ENCODE peak calls at places on chromosome 7, in seven cellular contexts. H, F, K, X, Z, E and C are unnamed samples.

GRCh38 chr7:157474685-157475084 is 137.9 kb downstream of the DNAJB6 start:
- DNase-seq in Z (no peak), H (no peak), E (peak), F (no peak), X (no peak), K (peak), C (peak)

GRCh38 chr7:127968547-127968946 is 62.7 kb downstream of the LRRC4 start:
- DNase-seq in Z (no peak), F (no peak), K (no peak), X (no peak), E (no peak), H (no peak), C (no peak)

GRCh38 chr7:131076032-131076431 is 251.6 kb upstream of the MKLN1 start:
- DNase-seq in H (peak), K (no peak), X (no peak), Z (no peak), F (no peak), E (no peak), C (no peak)

GRCh38 chr7:89839329-89839728 is 314.9 kb upstream of the STEAP1 start:
- DNase-seq in E (no peak), X (no peak), Z (no peak), K (no peak), H (no peak), F (no peak), C (no peak)

GRCh38 chr7:89914673-89915072 is 239.6 kb upstream of the STEAP1 start:
- DNase-seq in H (no peak), K (no peak), Z (no peak), X (no peak), F (no peak), E (no peak), C (peak)

GRCh38 chr7:151518781-151519044 is 982 bp downstream of the RHEB start:
- DNase-seq in X (peak), Z (no peak), E (no peak), H (no peak), K (no peak), F (no peak), C (peak)

GRCh38 chr7:47318395-47319182 is 263.3 kb downstream of the TNS3 start:
- DNase-seq in E (peak), F (no peak), H (no peak), K (no peak), X (no peak), Z (no peak), C (no peak)

GRCh38 chr7:117808910-117809705 is 64.1 kb downstream of the CTTNBP2 start:
- DNase-seq in E (no peak), Z (no peak), H (peak), K (no peak), F (no peak), X (no peak), C (no peak)

GRCh38 chr7:31094271-31094670 is 42.2 kb downstream of the ADCYAP1R1 start:
- DNase-seq in F (no peak), K (no peak), E (no peak), H (no peak), X (no peak), Z (no peak), C (no peak)

GRCh38 chr7:105268056-105268455 is 120.7 kb downstream of the SRPK2 start:
- DNase-seq in Z (peak), K (no peak), H (peak), X (peak), F (no peak), E (no peak), C (no peak)

GRCh38 chr7:106050002-106050742 is 61.9 kb downstream of the SYPL1 start:
- DNase-seq in X (peak), Z (no peak), E (no peak), K (peak), H (peak), F (no peak), C (peak)

GRCh38 chr7:73870041-73870492 is 9.1 kb downstream of the TMEM270 start:
- DNase-seq in Z (no peak), X (no peak), K (peak), E (peak), H (no peak), F (no peak), C (no peak)

GRCh38 chr7:38727184-38727940 is 96.2 kb upstream of the AMPH start:
- DNase-seq in X (no peak), E (no peak), K (no peak), H (no peak), F (no peak), Z (no peak), C (no peak)

GRCh38 chr7:45050198-45050597 is 38.6 kb downstream of the NACAD start:
- DNase-seq in E (no peak), H (no peak), X (no peak), K (no peak), Z (no peak), F (no peak), C (no peak)

GRCh38 chr7:23618241-23618640 is 21.1 kb downstream of the CCDC126 start:
- DNase-seq in H (peak), E (no peak), Z (no peak), K (no peak), X (peak), F (no peak), C (no peak)

GRCh38 chr7:18320971-18321567 is 174.5 kb upstream of the HDAC9 start:
- DNase-seq in H (peak), F (peak), E (no peak), Z (no peak), X (peak), K (no peak), C (peak)

GRCh38 chr7:42070068-42070467 is 166.9 kb downstream of the GLI3 start:
- DNase-seq in K (no peak), E (no peak), X (peak), F (no peak), Z (peak), H (peak), C (no peak)

GRCh38 chr7:132197772-132198171 is 378.5 kb downstream of the PLXNA4 start:
- DNase-seq in E (no peak), H (no peak), Z (no peak), F (no peak), X (no peak), K (no peak), C (no peak)

GRCh38 chr7:133135451-133135850 is 53.6 kb upstream of the CHCHD3 start:
- DNase-seq in X (no peak), E (no peak), K (no peak), H (peak), Z (peak), F (no peak), C (no peak)

GRCh38 chr7:70325509-70326101 is 727.3 kb downstream of the AUTS2 start:
- DNase-seq in X (peak), E (no peak), F (no peak), K (no peak), H (peak), Z (no peak), C (no peak)

GRCh38 chr7:30469303-30469702 is 9.3 kb downstream of the NOD1 start:
- DNase-seq in H (peak), F (peak), Z (peak), X (peak), K (peak), E (peak), C (peak)

GRCh38 chr7:14600766-14601367 is 301.7 kb downstream of the DGKB start:
- DNase-seq in X (no peak), K (no peak), Z (no peak), E (no peak), F (no peak), H (no peak), C (no peak)

GRCh38 chr7:14598978-14599377 is 303.6 kb downstream of the DGKB start:
- DNase-seq in E (no peak), Z (no peak), H (peak), F (no peak), X (no peak), K (no peak), C (no peak)

DNA sequence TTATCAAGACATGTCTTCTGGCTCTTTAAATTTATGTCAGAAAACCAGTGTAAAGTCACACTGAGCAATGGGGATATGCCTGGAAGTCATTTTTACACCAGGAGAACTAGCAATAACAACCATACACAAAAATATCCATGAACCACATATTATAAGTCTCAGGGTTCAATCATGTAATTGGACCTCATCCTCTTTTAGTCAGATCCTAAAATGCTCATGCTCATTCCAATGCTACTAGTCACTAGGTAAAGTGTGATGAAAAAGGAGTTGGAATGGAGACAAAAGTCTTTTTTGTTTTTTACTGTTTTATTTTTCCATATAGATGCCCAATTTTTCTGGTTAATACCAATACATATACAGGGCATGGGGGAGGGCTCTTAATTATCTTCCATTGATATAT is 306.1 kb downstream of the DGKB start:
- DNase-seq in Z (no peak), X (no peak), E (no peak), F (no peak), H (peak), K (no peak), C (no peak)
- H2AK5ac ChIP-seq in Z (no peak), X (no peak), E (no peak), F (no peak), H (no peak), K (no peak), C (no peak)

GRCh38 chr7:29115130-29115529 is 31.2 kb downstream of the CPVL start:
- DNase-seq in H (no peak), X (no peak), Z (no peak), K (no peak), F (no peak), E (no peak), C (no peak)
- H2AK5ac ChIP-seq in H (no peak), X (no peak), Z (no peak), K (no peak), F (no peak), E (no peak), C (no peak)

DNA sequence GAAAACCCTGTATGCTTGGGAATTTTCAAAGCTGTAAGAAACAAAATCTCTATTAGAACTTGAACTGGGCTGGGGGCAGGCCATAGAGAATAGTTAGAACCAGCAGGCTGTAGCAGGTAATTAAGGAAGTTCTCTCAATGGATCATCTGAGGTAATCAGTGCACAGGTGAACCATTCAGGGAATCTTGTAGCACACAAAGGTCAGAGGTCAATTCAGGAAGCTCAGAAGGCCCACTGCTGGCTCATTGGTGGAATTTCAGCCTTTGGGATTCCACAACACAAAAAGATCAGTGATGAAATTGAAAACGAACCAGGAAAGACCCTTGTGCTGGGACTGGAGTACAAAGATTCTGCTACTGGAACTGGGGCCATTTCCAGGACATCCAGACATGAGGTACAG is 82.0 kb downstream of the TMEM168 start:
- DNase-seq in K (no peak), H (no peak), Z (no peak), E (no peak), X (no peak), F (peak), C (peak)
- H2AK5ac ChIP-seq in K (no peak), H (no peak), Z (no peak), E (no peak), X (no peak), F (no peak), C (no peak)

GRCh38 chr7:94577357-94577756 is 67.7 kb downstream of the CASD1 start:
- DNase-seq in H (no peak), F (no peak), E (no peak), Z (no peak), X (no peak), K (no peak), C (no peak)
- H2AK5ac ChIP-seq in H (no peak), F (no peak), E (no peak), Z (no peak), X (no peak), K (no peak), C (no peak)

DNA sequence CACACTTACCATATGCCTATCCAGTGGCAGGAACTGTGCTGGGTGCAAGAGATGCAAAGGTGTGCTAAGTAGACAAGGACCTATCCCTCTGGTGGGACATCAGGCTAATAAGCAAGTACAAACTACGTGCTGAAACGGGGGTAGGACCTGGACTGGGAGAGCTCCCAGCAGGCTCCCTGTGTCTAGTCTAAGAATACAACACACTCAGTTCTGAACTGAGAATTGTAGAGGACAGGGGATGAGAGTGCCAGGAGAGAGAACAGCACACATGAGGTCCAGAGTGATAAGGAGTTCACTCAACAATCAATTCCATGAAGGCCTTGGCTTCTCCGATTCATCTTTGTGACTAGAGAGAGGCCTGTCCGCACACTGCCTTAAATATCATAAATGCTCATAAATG is 253.7 kb downstream of the ELMO1 start:
- DNase-seq in X (no peak), F (no peak), K (no peak), Z (no peak), H (no peak), E (no peak), C (no peak)
- H2AK5ac ChIP-seq in X (no peak), F (no peak), K (no peak), Z (no peak), H (no peak), E (no peak), C (no peak)

DNA sequence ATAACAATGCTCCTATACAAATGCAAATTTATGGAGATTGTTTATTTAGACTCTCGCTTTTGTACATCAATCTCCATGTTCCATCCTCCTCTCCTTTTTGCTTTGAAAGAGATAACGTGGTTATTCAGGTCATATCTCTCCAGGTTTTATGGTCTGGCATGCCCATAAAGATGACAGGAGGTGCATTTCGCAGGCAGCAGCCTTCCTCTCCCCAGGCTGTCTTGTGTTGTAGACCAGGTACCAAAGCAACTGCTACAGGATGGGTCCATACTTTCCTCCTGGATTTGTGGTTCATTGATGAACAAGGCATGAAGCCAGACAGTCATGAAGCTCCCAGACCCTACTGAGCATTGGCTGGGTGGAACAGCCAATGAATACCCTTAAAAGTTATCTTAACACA is 400.2 kb upstream of the NPVF start:
- DNase-seq in E (no peak), F (no peak), Z (no peak), K (no peak), H (no peak), X (no peak), C (no peak)
- H2AK5ac ChIP-seq in E (no peak), F (no peak), Z (no peak), K (no peak), H (no peak), X (no peak), C (no peak)

GRCh38 chr7:116583653-116584052 is 58.8 kb downstream of the CAV1 start:
- DNase-seq in H (no peak), X (peak), E (no peak), Z (no peak), K (no peak), F (no peak), C (no peak)

GRCh38 chr7:116584721-116585120 is 59.9 kb downstream of the CAV1 start:
- DNase-seq in H (no peak), Z (no peak), K (no peak), X (no peak), E (no peak), F (no peak), C (no peak)

GRCh38 chr7:116585392-116585791 is 60.6 kb downstream of the CAV1 start:
- DNase-seq in F (no peak), X (no peak), K (no peak), H (no peak), E (no peak), Z (no peak), C (no peak)

GRCh38 chr7:116588225-116588624 is 63.4 kb downstream of the CAV1 start:
- DNase-seq in H (peak), X (peak), E (no peak), K (no peak), F (no peak), Z (no peak), C (peak)

DNA sequence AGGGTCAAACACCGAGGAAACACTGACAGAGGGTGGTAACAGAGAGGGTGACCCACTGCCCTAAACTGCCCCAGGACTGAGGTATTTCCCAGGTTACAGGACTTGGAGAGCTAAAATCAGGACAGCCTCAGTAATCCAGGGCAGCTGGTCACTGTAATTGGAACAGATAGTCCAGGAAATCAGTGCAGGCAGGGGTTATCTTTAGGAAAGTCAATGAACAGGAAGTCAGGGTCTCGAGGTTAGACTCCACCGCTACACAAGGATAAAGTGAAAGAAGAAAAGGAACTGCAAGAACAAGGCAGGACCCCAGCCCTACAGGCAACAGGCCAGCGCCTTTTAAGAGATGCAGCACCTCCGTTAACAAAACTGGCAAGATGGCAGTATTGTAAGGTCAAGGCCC is 61.1 kb downstream of the CAV1 start:
- DNase-seq in K (no peak), Z (no peak), F (no peak), H (no peak), X (no peak), E (no peak), C (no peak)
- H2AK5ac ChIP-seq in K (no peak), Z (no peak), F (no peak), H (peak), X (peak), E (no peak), C (no peak)